ENCODE peak calls at places on chromosomes 4 and X, in six cellular contexts. L is mesenchymal stem cell, O is heart left ventricle, Y is A549, E is tibial artery, D is spleen. F is an unnamed sample.

GRCh38 chr4:53706422-53707032 is 115.2 kb upstream of the LNX1 start:
- DNase-seq in L (peak; percentile 58), E (no peak), O (no peak), D (no peak), Y (peak; percentile 5), F (no peak)

GRCh38 chrX:109472939-109473713 is 8.8 kb downstream of the GUCY2F start:
- DNase-seq in Y (no peak), L (no peak), E (no peak), O (peak; percentile 2), D (no peak), F (peak; percentile 25)

GRCh38 chr4:145734051-145734450 is 54.1 kb downstream of the C4orf51 start:
- DNase-seq in Y (no peak), D (no peak), O (no peak), L (peak; percentile 28), E (no peak), F (no peak)

GRCh38 chr4:84530449-84530848 is 31.4 kb upstream of the NKX6-1 start:
- DNase-seq in Y (no peak), O (no peak), D (no peak), E (no peak), L (peak; percentile 8), F (no peak)

GRCh38 chr4:110049951-110050925 is 137.6 kb downstream of the EGF start:
- DNase-seq in O (peak; percentile 24), D (no peak), L (peak; percentile 59), Y (peak; percentile 8), E (no peak), F (peak; percentile 17)

GRCh38 chrX:40474205-40474626 is 106.6 kb upstream of the ATP6AP2 start:
- DNase-seq in D (no peak), O (no peak), Y (peak; percentile 21), E (no peak), L (peak; percentile 49), F (peak; percentile 61)

GRCh38 chrX:47623540-47624027 is 3.9 kb upstream of the SYN1 start:
- DNase-seq in O (peak; percentile 51), L (peak; percentile 77), Y (peak; percentile 66), D (peak; percentile 79), E (no peak), F (peak; percentile 58)

GRCh38 chr4:45910511-45910910 is 213.3 kb downstream of the GABRG1 start:
- DNase-seq in Y (no peak), O (no peak), E (no peak), D (no peak), L (no peak), F (no peak)

GRCh38 chrX:120244395-120244734 is 6.2 kb upstream of the ZBTB33 start:
- DNase-seq in D (no peak), Y (no peak), L (no peak), O (no peak), E (no peak), F (no peak)

GRCh38 chr4:177530561-177530960 is 88.3 kb upstream of the AGA start:
- DNase-seq in E (no peak), D (no peak), Y (no peak), O (no peak), L (no peak), F (no peak)

GRCh38 chr4:26346203-26346620 is 25.4 kb downstream of the RBPJ start:
- DNase-seq in O (no peak), D (no peak), Y (no peak), L (peak; percentile 58), E (no peak), F (no peak)

GRCh38 chrX:39043838-39044550 is 242.7 kb downstream of the MID1IP1 start:
- DNase-seq in D (no peak), Y (no peak), O (no peak), L (no peak), E (no peak), F (no peak)

GRCh38 chrX:24369816-24370215 is 9.4 kb downstream of the SUPT20HL1 start:
- DNase-seq in E (no peak), O (no peak), L (no peak), Y (no peak), D (no peak), F (no peak)

GRCh38 chr4:88110826-88111225 is 47.6 kb downstream of the ABCG2 start:
- DNase-seq in O (no peak), Y (no peak), D (no peak), E (no peak), L (no peak), F (no peak)
- H3K4me1 ChIP-seq in O (no peaks in the 10 kb centered on the region), Y (peaks cover 48% of the 10 kb centered on the region), D (peaks cover 5% of the 10 kb centered on the region), E (no peaks in the 10 kb centered on the region), L (peaks cover 6% of the 10 kb centered on the region), F (peaks cover 4% of the 10 kb centered on the region)

DNA sequence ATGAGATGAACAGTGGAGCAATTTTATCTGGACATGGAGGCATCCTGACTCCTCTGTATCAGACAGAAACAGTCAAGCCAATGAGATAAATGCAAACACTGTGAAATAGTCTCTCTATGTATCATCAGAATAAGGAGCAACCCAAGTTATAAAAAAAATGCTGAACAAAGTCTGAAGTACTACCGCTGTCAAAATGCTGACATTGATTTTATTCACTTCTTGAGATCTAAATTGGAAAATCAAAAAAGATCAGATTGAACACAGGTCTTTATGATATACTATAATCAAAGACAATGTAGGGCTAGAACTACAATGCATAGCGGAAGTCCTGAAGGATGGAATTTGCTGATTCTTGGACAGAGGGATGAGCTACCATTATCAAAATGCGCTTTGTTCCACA is 76.1 kb downstream of the FTHL17 start:
- DNase-seq in Y (no peak), O (no peak), D (no peak), L (no peak), E (no peak), F (no peak)
- H3K4me1 ChIP-seq in Y (no peaks in the 10 kb centered on the region), O (no peaks in the 10 kb centered on the region), D (no peaks in the 10 kb centered on the region), L (no peaks in the 10 kb centered on the region), E (no peaks in the 10 kb centered on the region), F (no peaks in the 10 kb centered on the region)

GRCh38 chr4:184645904-184646610 is 3.2 kb downstream of the CASP3 start:
- DNase-seq in Y (no peak), D (no peak), L (peak; percentile 16), E (no peak), O (no peak), F (no peak)

GRCh38 chr4:184649971-184650855 is 675 bp downstream of the PRIMPOL start:
- DNase-seq in O (peak; percentile 15), D (no peak), Y (no peak), L (peak; percentile 69), E (no peak), F (no peak)

GRCh38 chr4:184647391-184648101 is 1.7 kb downstream of the CASP3 start:
- DNase-seq in E (no peak), Y (no peak), D (no peak), L (peak; percentile 65), O (no peak), F (no peak)

GRCh38 chr4:184649026-184649970 is at the start of the genes CASP3 and PRIMPOL:
- DNase-seq in D (peak; percentile 100), O (peak; percentile 97), L (peak; percentile 95), Y (peak; percentile 27), E (peak; percentile 99), F (peak; percentile 97)

DNA sequence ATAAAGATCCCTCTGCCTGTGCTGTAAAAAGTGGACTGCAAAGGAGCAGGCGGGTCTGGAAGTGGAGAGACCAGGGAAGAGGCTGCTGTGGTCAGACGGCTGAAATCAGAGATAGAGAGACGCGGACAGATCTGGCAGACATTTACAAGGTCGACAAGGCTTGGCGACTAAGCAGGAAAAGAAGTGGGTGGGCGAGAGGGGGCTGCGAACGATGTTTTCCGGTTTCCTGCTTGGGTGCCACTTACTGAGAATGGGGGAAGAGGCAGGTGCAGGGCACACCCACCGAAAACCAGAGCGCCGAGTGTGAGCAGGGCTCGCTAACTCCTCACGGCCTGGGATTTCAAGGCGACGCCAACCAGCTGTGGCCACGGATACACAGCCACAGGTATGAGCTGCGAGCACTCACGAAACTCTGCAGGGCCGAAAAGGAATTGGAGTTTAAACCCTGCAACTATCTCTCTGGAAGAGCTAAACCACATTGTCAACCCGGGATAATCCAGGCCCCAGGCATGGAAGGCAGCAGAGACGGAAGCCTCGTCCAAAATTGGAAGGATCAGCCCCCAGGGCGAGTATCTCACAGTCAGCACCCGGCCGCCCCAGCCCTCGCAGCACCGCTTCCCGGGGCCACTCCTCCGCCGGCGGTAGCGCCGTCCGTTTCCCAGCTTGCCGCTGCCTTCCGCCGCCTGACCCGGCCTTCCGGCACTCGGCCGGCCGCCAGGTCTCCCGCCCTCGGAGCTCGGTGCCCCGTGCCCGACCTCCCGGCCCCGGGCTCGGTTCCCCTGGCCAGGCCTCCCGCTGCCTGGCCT is 824 bp downstream of the CASP3 start:
- DNase-seq in O (peak; percentile 83), Y (peak; percentile 3), D (peak; percentile 95), L (peak; percentile 60), E (peak; percentile 87), F (peak; percentile 91)
- H3K4me1 ChIP-seq in O (peaks cover 45% of the 10 kb centered on the region), Y (peaks cover 14% of the 10 kb centered on the region), D (peaks cover 49% of the 10 kb centered on the region), L (peaks cover 4% of the 10 kb centered on the region), E (peaks cover 42% of the 10 kb centered on the region), F (peaks cover 7% of the 10 kb centered on the region)

DNA sequence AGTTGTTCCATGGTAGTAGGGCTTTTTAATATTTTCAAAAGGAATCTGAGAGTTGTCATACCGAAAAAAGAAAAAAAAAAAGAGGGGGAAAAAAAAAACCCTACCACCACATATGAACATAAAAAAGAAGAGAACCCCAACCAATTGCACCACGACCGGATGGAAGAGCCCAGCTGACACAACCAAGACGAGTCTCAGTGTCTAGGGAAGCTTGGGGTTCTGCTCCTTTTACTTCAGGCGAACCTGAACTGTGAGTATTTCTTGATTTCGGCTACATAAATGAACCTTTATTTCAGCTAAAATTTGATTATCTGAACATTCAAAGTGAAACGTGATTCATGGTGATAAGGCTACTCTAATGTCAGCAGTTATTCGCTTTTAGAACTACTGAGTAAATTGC is at the start of gene GPR34:
- DNase-seq in E (no peak), O (no peak), D (peak; percentile 70), L (no peak), Y (no peak), F (no peak)
- H3K4me1 ChIP-seq in E (no peaks in the 10 kb centered on the region), O (no peaks in the 10 kb centered on the region), D (no peaks in the 10 kb centered on the region), L (no peaks in the 10 kb centered on the region), Y (no peaks in the 10 kb centered on the region), F (no peaks in the 10 kb centered on the region)

GRCh38 chr4:2835978-2836377 is 7.7 kb upstream of the ADD1 start:
- DNase-seq in O (no peak), Y (no peak), D (peak; percentile 82), L (no peak), E (no peak), F (no peak)

GRCh38 chr4:2837904-2838496 is 5.6 kb upstream of the ADD1 start:
- DNase-seq in Y (no peak), L (no peak), D (peak; percentile 94), O (no peak), E (peak; percentile 70), F (peak; percentile 80)

GRCh38 chr4:2837110-2837903 is 6.3 kb upstream of the ADD1 start:
- DNase-seq in L (no peak), O (no peak), Y (no peak), D (no peak), E (peak; percentile 54), F (peak; percentile 75)

GRCh38 chr4:2836391-2836859 is 7.2 kb upstream of the ADD1 start:
- DNase-seq in O (no peak), D (no peak), E (peak; percentile 51), Y (no peak), L (no peak), F (peak; percentile 44)

GRCh38 chr4:2839060-2839459 is 4.6 kb upstream of the ADD1 start:
- DNase-seq in E (no peak), L (no peak), O (no peak), D (no peak), Y (no peak), F (no peak)
- H3K4me1 ChIP-seq in E (peaks cover 24% of the 10 kb centered on the region), L (peaks cover 36% of the 10 kb centered on the region), O (peaks cover 9% of the 10 kb centered on the region), D (peaks cover 58% of the 10 kb centered on the region), Y (peaks cover 5% of the 10 kb centered on the region), F (peaks cover 5% of the 10 kb centered on the region)